ENCODE peak calls at places on chromosome X, in six cellular contexts. P is foreskin fibroblast, J is bronchial epithelial cell, O is left ventricle myocardium inferior, S is fibroblast of lung, B is mammary epithelial cell. Z is an unnamed sample.

GRCh38 chrX:69493193-69493592 is 10.9 kb upstream of the NALF2 start:
- DNase-seq in P (no peak), J (peak), O (no peak), S (no peak), B (peak), Z (peak)

GRCh38 chrX:152635941-152636340 is 1.8 kb upstream of the GABRQ start:
- DNase-seq in P (peak), J (peak), O (no peak), S (peak), B (peak), Z (peak)

GRCh38 chrX:149003863-149004660 is 501.0 kb downstream of the IDS start:
- DNase-seq in P (no peak), J (no peak), O (no peak), S (no peak), B (no peak), Z (no peak)

GRCh38 chrX:29044802-29045201 is 457.6 kb downstream of the IL1RAPL1 start:
- DNase-seq in P (no peak), J (no peak), O (no peak), S (peak), B (no peak), Z (no peak)

GRCh38 chrX:50158616-50159015 is 42.2 kb downstream of the AKAP4 start:
- DNase-seq in P (no peak), J (no peak), O (no peak), S (no peak), B (no peak), Z (no peak)

GRCh38 chrX:124619710-124620109 is 273.3 kb downstream of the SH2D1A start:
- DNase-seq in P (no peak), J (no peak), O (no peak), S (no peak), B (no peak), Z (no peak)

GRCh38 chrX:24398766-24399165 is 38.3 kb downstream of the SUPT20HL1 start:
- DNase-seq in P (no peak), J (peak), O (no peak), S (no peak), B (peak), Z (no peak)

GRCh38 chrX:116897526-116897925 is 434.8 kb upstream of the CT83 start:
- DNase-seq in P (no peak), J (no peak), O (no peak), S (no peak), B (no peak), Z (no peak)

GRCh38 chrX:86028681-86029080 is 18.7 kb downstream of the CHM start:
- DNase-seq in P (no peak), J (no peak), O (no peak), S (no peak), B (no peak), Z (no peak)

GRCh38 chrX:53280703-53281320 is 572 bp downstream of the IQSEC2 start:
- DNase-seq in P (no peak), J (peak), O (peak), S (peak), B (peak), Z (no peak)

GRCh38 chrX:16745659-16746058 is 26.2 kb downstream of the SYAP1 start:
- DNase-seq in P (no peak), J (no peak), O (no peak), S (no peak), B (no peak), Z (no peak)

GRCh38 chrX:39289827-39290226 is 488.6 kb downstream of the MID1IP1 start:
- DNase-seq in P (no peak), J (no peak), O (no peak), S (no peak), B (no peak), Z (no peak)

GRCh38 chrX:87621697-87622096 is 104.1 kb downstream of the KLHL4 start:
- DNase-seq in P (no peak), J (no peak), O (no peak), S (peak), B (no peak), Z (no peak)

GRCh38 chrX:155993421-155993820 is 4.1 kb upstream of the IL9R start:
- DNase-seq in P (no peak), J (no peak), O (no peak), S (no peak), B (no peak), Z (no peak)

GRCh38 chrX:126723881-126724280 is 95.6 kb upstream of the PRR32 start:
- DNase-seq in P (no peak), J (no peak), O (no peak), S (no peak), B (no peak), Z (no peak)

GRCh38 chrX:48648299-48648698 is 35.3 kb upstream of the WAS start:
- DNase-seq in P (peak), J (peak), O (peak), S (peak), B (no peak), Z (peak)
- TF ChIP-seq CTCF in P (peak), J (no peak), O (peak), S (peak), B (peak), Z (no peak)

GRCh38 chrX:72274526-72274925 is 2.5 kb downstream of the RPS4X start:
- DNase-seq in P (no peak), J (no peak), O (no peak), S (no peak), B (no peak), Z (no peak)
- H3K4me3 ChIP-seq in P (peak), J (no peak), O (no peak), S (peak), B (peak), Z (no peak)

GRCh38 chrX:70769659-70770232 is 138.8 kb downstream of the TEX11 start:
- DNase-seq in P (no peak), J (peak), O (no peak), S (peak), B (no peak), Z (no peak)
- TF ChIP-seq CTCF in P (no peak), J (no peak), O (peak), S (no peak), B (peak), Z (no peak)

GRCh38 chrX:153984351-153985178 is 12.0 kb downstream of the TMEM187 start:
- DNase-seq in P (no peak), J (no peak), O (no peak), S (no peak), B (no peak), Z (no peak)

GRCh38 chrX:153983321-153983729 is 10.8 kb downstream of the TMEM187 start:
- DNase-seq in P (no peak), J (no peak), O (no peak), S (no peak), B (no peak), Z (no peak)

GRCh38 chrX:153981231-153981630 is 8.7 kb downstream of the TMEM187 start:
- DNase-seq in P (no peak), J (no peak), O (no peak), S (no peak), B (no peak), Z (no peak)

GRCh38 chrX:153981771-153982533 is 9.4 kb downstream of the TMEM187 start:
- DNase-seq in P (no peak), J (no peak), O (peak), S (no peak), B (no peak), Z (no peak)
- H3K4me3 ChIP-seq in P (no peak), J (no peak), O (no peak), S (no peak), B (no peak), Z (no peak)

GRCh38 chrX:54442790-54443189 is 2.6 kb downstream of the TSR2 start:
- DNase-seq in P (no peak), J (no peak), O (no peak), S (no peak), B (no peak), Z (no peak)

GRCh38 chrX:54446084-54446483 is 5.9 kb downstream of the TSR2 start:
- DNase-seq in P (no peak), J (no peak), O (no peak), S (no peak), B (no peak), Z (no peak)

GRCh38 chrX:54435121-54435520 is 5.1 kb upstream of the TSR2 start:
- DNase-seq in P (no peak), J (no peak), O (no peak), S (no peak), B (no peak), Z (no peak)

GRCh38 chrX:54444752-54445151 is 4.5 kb downstream of the TSR2 start:
- DNase-seq in P (no peak), J (no peak), O (no peak), S (no peak), B (no peak), Z (no peak)

GRCh38 chrX:54439967-54440871 is at the start of gene TSR2:
- DNase-seq in P (peak), J (peak), O (peak), S (peak), B (peak), Z (peak)
- TF ChIP-seq CTCF in P (peak), J (no peak), O (no peak), S (no peak), B (peak), Z (no peak)

DNA sequence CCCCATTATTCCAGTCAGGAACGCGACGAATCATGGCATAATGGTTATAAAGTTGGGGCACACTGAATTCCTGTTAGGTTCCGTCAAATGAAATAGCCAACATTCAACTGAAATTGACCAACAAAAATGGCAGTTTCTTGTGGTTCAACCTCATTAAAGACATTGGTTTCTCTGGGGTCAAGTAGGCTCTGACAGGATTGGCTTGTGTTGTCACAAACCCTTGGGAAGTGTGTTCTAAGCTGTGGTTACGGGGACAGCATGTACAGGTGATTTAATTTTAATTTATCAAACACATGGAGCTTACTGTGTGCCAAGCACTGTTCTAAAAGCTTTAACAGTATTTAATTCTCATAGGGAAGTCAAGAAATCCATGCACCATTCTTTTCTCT is 751 bp downstream of the XK start:
- DNase-seq in P (no peak), J (no peak), O (no peak), S (no peak), B (no peak), Z (no peak)
- H3K4me3 ChIP-seq in P (no peak), J (peak), O (peak), S (no peak), B (no peak), Z (no peak)

GRCh38 chrX:25442501-25442900 is 426.7 kb upstream of the ARX start:
- DNase-seq in P (no peak), J (peak), O (no peak), S (no peak), B (no peak), Z (peak)
- TF ChIP-seq CTCF in P (no peak), J (peak), O (no peak), S (no peak), B (peak), Z (peak)

GRCh38 chrX:140505421-140506337 is 810 bp upstream of the SOX3 start:
- DNase-seq in P (no peak), J (no peak), O (no peak), S (no peak), B (no peak), Z (no peak)
- H3K4me3 ChIP-seq in P (no peak), J (no peak), O (no peak), S (no peak), B (no peak), Z (no peak)

Z was measured in WERI-Rb-1.